ENCODE peak calls at places on chromosome 18, in nine cellular contexts. T is activated gamma-delta T cell treated with Interleukin-2 at 50 U/mL for 16 hours; E is stimulated activated CD4-positive, alpha-beta T cell treated with anti-CD3 and anti-CD28 coated beads, Interleukin-12 subunit alpha, Interleukin-12 subunit beta, amount 100 ng/mL, for 48 hours; U is H54; X is progenitor cell of endocrine pancreas; F is coronary artery; O is HCEC 1CT; H is stimulated activated naive B cell treated with anti-CD40 and anti-IgM and Interleukin-4, amounts not matched to agents 10 μg/mL and 1 μg/mL and 100 μg/mL, for 72 hours; R is LoVo. W is an unnamed sample.

GRCh38 chr18:11713756-11714155 is 24.7 kb downstream of the GNAL start:
- DNase-seq in T (no peak), E (no peak), U (no peak), X (no peak), F (no peak), O (no peak), H (no peak), R (no peak), W (no peak)

GRCh38 chr18:56148373-56148772 is 490.0 kb downstream of the TXNL1 start:
- DNase-seq in T (no peak), E (no peak), U (peak), X (no peak), F (no peak), O (peak), H (no peak), R (no peak), W (no peak)

GRCh38 chr18:35139517-35139916 is 98.3 kb downstream of the MAPRE2 start:
- DNase-seq in T (no peak), E (no peak), U (no peak), X (no peak), F (no peak), O (no peak), H (no peak), R (no peak), W (no peak)

GRCh38 chr18:374735-375168 is 106.9 kb upstream of the THOC1 start:
- DNase-seq in T (no peak), E (no peak), U (no peak), X (no peak), F (no peak), O (no peak), H (no peak), R (no peak), W (peak)

GRCh38 chr18:38321262-38321661 is 755.7 kb upstream of the CELF4 start:
- DNase-seq in T (no peak), E (no peak), U (no peak), X (no peak), F (no peak), O (no peak), H (no peak), R (no peak), W (no peak)

GRCh38 chr18:9619056-9619455 is 4.7 kb upstream of the PPP4R1 start:
- DNase-seq in T (no peak), E (no peak), U (no peak), X (no peak), F (no peak), O (no peak), H (no peak), R (no peak), W (no peak)

GRCh38 chr18:57970356-57971095 is 73.5 kb upstream of the NEDD4L start:
- DNase-seq in T (no peak), E (no peak), U (peak), X (no peak), F (no peak), O (no peak), H (no peak), R (no peak), W (no peak)

GRCh38 chr18:58580623-58581022 is 48.3 kb downstream of the ALPK2 start:
- DNase-seq in T (no peak), E (no peak), U (no peak), X (no peak), F (no peak), O (peak), H (no peak), R (no peak), W (peak)

GRCh38 chr18:25787281-25787680 is 303.1 kb downstream of the SS18 start:
- DNase-seq in T (no peak), E (no peak), U (no peak), X (no peak), F (no peak), O (no peak), H (no peak), R (no peak), W (no peak)

GRCh38 chr18:55121397-55122170 is 162.3 kb upstream of the CCDC68 start:
- DNase-seq in T (no peak), E (no peak), U (no peak), X (no peak), F (no peak), O (no peak), H (no peak), R (no peak), W (no peak)

GRCh38 chr18:923144-923543 is 18.5 kb downstream of the ADCYAP1 start:
- DNase-seq in T (no peak), E (no peak), U (no peak), X (no peak), F (no peak), O (no peak), H (no peak), R (no peak), W (no peak)

GRCh38 chr18:50560681-50561629 is 1.1 kb downstream of the MAPK4 start:
- DNase-seq in T (no peak), E (no peak), U (no peak), X (peak), F (no peak), O (no peak), H (no peak), R (no peak), W (no peak)

GRCh38 chr18:79399275-79400081 is 3.7 kb downstream of the NFATC1 start:
- DNase-seq in T (no peak), E (no peak), U (no peak), X (no peak), F (no peak), O (no peak), H (no peak), R (no peak), W (no peak)

GRCh38 chr18:65748321-65748720 is 2.5 kb upstream of the CDH7 start:
- DNase-seq in T (no peak), E (no peak), U (no peak), X (no peak), F (no peak), O (no peak), H (no peak), R (no peak), W (no peak)

GRCh38 chr18:23574611-23575308 is 11.5 kb downstream of the NPC1 start:
- DNase-seq in T (no peak), E (no peak), U (no peak), X (no peak), F (no peak), O (no peak), H (no peak), R (no peak), W (peak)

GRCh38 chr18:59996370-59996966 is 96.7 kb downstream of the PMAIP1 start:
- DNase-seq in T (no peak), E (no peak), U (no peak), X (peak), F (no peak), O (peak), H (no peak), R (peak), W (peak)

GRCh38 chr18:36405611-36406010 is 108.1 kb downstream of the FHOD3 start:
- DNase-seq in T (no peak), E (no peak), U (no peak), X (no peak), F (no peak), O (no peak), H (no peak), R (no peak), W (no peak)

GRCh38 chr18:7198326-7198725 is 32.6 kb upstream of the LRRC30 start:
- DNase-seq in T (no peak), E (no peak), U (no peak), X (no peak), F (no peak), O (no peak), H (no peak), R (no peak), W (no peak)

GRCh38 chr18:8998481-8999217 is 103.8 kb upstream of the NDUFV2 start:
- DNase-seq in T (no peak), E (no peak), U (no peak), X (no peak), F (no peak), O (peak), H (no peak), R (no peak), W (peak)

GRCh38 chr18:73688851-73689659 is 458.6 kb downstream of the FBXO15 start:
- DNase-seq in T (no peak), E (no peak), U (no peak), X (no peak), F (no peak), O (no peak), H (no peak), R (no peak), W (peak)

GRCh38 chr18:66377291-66377690 is 226.6 kb downstream of the CDH19 start:
- DNase-seq in T (no peak), E (no peak), U (no peak), X (no peak), F (no peak), O (no peak), H (no peak), R (no peak), W (no peak)

GRCh38 chr18:63205791-63206252 is 113.7 kb downstream of the BCL2 start:
- DNase-seq in T (no peak), E (no peak), U (no peak), X (no peak), F (no peak), O (no peak), H (no peak), R (no peak), W (no peak)

GRCh38 chr18:62357079-62357719 is 32.1 kb downstream of the TNFRSF11A start:
- DNase-seq in T (no peak), E (no peak), U (no peak), X (no peak), F (no peak), O (no peak), H (peak), R (no peak), W (no peak)

GRCh38 chr18:57710226-57710625 is 88.6 kb upstream of the NARS1 start:
- DNase-seq in T (no peak), E (no peak), U (no peak), X (no peak), F (no peak), O (no peak), H (no peak), R (no peak), W (no peak)

GRCh38 chr18:57025525-57025924 is 121.4 kb upstream of the BOD1L2 start:
- DNase-seq in T (no peak), E (no peak), U (no peak), X (no peak), F (no peak), O (no peak), H (no peak), R (no peak), W (peak)

GRCh38 chr18:32730620-32731021 is 42.2 kb downstream of the KLHL14 start:
- DNase-seq in T (no peak), E (no peak), U (no peak), X (no peak), F (no peak), O (no peak), H (no peak), R (peak), W (peak)

GRCh38 chr18:55781481-55781957 is 193.5 kb upstream of the TCF4 start:
- DNase-seq in T (no peak), E (no peak), U (no peak), X (no peak), F (no peak), O (peak), H (no peak), R (no peak), W (peak)

W was measured in fibroblast of villous mesenchyme.